ENCODE peak calls at places on chromosomes 16 and 17, in eight cellular contexts. P is GDM1; D is WTC11; B is NCI-H526 treated with DMSO at 0.1 percent for 48 hours; L is CD8-positive, alpha-beta T cell; Q is dermis microvascular lymphatic vessel endothelial cell; E is activated T-helper 1 cell treated with anti-CD3 and anti-CD28 coated beads, Interleukin-12 subunit alpha, Interleukin-12 subunit beta, Interleukin-2, Interleukin-4 antibody, amounts not matched to agents 30 ng/mL and 10 ng/mL and 1 ng/mL, durations not matched to agents 14 hours and 24 hours and 36 hours; X is H4. U is an unnamed sample.

GRCh38 chr17:4739122-4740024 is at the start of the genes CXCL16 and ZMYND15:
- DNase-seq in B (no peak), D (peak; percentile 47), X (no peak), P (no peak), L (peak; percentile 70), E (peak; percentile 48), Q (peak; percentile 29), U (peak; percentile 81)

GRCh38 chr17:71035226-71035625 is 865.9 kb downstream of the KCNJ2 start:
- DNase-seq in X (no peak), E (no peak), L (no peak), Q (no peak), D (no peak), P (no peak), B (no peak), U (no peak)

GRCh38 chr16:23334421-23334853 is 32.3 kb downstream of the SCNN1B start:
- DNase-seq in P (no peak), Q (no peak), X (no peak), E (no peak), L (no peak), D (no peak), B (no peak), U (no peak)

GRCh38 chr17:29778936-29779811 is 150.9 kb downstream of the SSH2 start:
- DNase-seq in D (peak; percentile 63), X (peak; percentile 27), L (peak; percentile 88), E (peak; percentile 59), B (peak; percentile 67), Q (peak; percentile 76), P (peak; percentile 43), U (peak; percentile 65)

GRCh38 chr17:66775262-66775661 is 59.7 kb upstream of the CACNG5 start:
- DNase-seq in E (no peak), P (no peak), B (no peak), D (no peak), X (no peak), Q (no peak), L (no peak), U (no peak)

GRCh38 chr16:47774661-47775060 is 313.5 kb downstream of the PHKB start:
- DNase-seq in L (no peak), X (peak; percentile 60), B (no peak), P (no peak), D (peak; percentile 52), Q (no peak), E (no peak), U (no peak)

GRCh38 chr17:15909481-15909991 is 35.4 kb upstream of the ADORA2B start:
- DNase-seq in L (no peak), E (no peak), B (no peak), D (peak; percentile 9), Q (no peak), P (no peak), X (no peak), U (no peak)

GRCh38 chr16:67481561-67482259 is 753 bp upstream of the ATP6V0D1 start:
- DNase-seq in B (no peak), L (peak; percentile 53), P (no peak), E (peak; percentile 44), X (no peak), D (no peak), Q (peak; percentile 72), U (peak; percentile 60)

GRCh38 chr17:61410100-61410551 is 10.5 kb downstream of the TBX2 start:
- DNase-seq in X (no peak), P (no peak), Q (no peak), E (no peak), L (peak; percentile 49), B (no peak), D (no peak), U (peak; percentile 45)

GRCh38 chr16:69084301-69084700 is 21.2 kb upstream of the HAS3 start:
- DNase-seq in D (no peak), Q (peak; percentile 34), B (no peak), L (no peak), P (no peak), X (no peak), E (no peak), U (no peak)

GRCh38 chr17:27834571-27834970 is 34.2 kb upstream of the NOS2 start:
- DNase-seq in E (no peak), Q (no peak), X (no peak), B (no peak), P (no peak), D (no peak), L (no peak), U (no peak)